ENCODE peak calls at places on chromosome 2, in ten cellular contexts. E is mucosa of descending colon, C is Panc1, B is PC-3, H is HFFc6, K is progenitor cell of endocrine pancreas, G is prostate gland, V is GM12864, R is AG09319, D is choroid plexus epithelial cell. O is an unnamed sample.

GRCh38 chr2:135820003-135820618 is 16.9 kb downstream of the LCT start:
- DNase-seq in E (no peak), C (no peak), B (no peak), H (no peak), K (no peak), G (no peak), V (peak; percentile 51), R (no peak), D (peak; percentile 51), O (no peak)

GRCh38 chr2:109349555-109350430 is 220.8 kb downstream of the SH3RF3 start:
- DNase-seq in E (no peak), C (no peak), B (no peak), H (no peak), K (no peak), G (no peak), V (no peak), R (no peak), D (no peak), O (no peak)

GRCh38 chr2:228446732-228447131 is 265.2 kb upstream of the SPHKAP start:
- DNase-seq in E (no peak), C (no peak), B (no peak), H (no peak), K (no peak), G (no peak), V (no peak), R (no peak), D (peak; percentile 1), O (no peak)

GRCh38 chr2:240133401-240133800 is 2.7 kb downstream of the COPS9 start:
- DNase-seq in E (no peak), C (no peak), B (no peak), H (no peak), K (no peak), G (no peak), V (no peak), R (no peak), D (no peak), O (no peak)

GRCh38 chr2:145344076-145344724 is 824.3 kb upstream of the ZEB2 start:
- DNase-seq in E (no peak), C (no peak), B (no peak), H (peak; percentile 41), K (no peak), G (no peak), V (no peak), R (no peak), D (peak; percentile 46), O (no peak)

GRCh38 chr2:190506666-190507065 is 27.9 kb downstream of the NEMP2 start:
- DNase-seq in E (no peak), C (no peak), B (no peak), H (no peak), K (no peak), G (no peak), V (no peak), R (no peak), D (no peak), O (no peak)

GRCh38 chr2:146004470-146004869 is 1484.6 kb upstream of the ZEB2 start:
- DNase-seq in E (no peak), C (no peak), B (peak; percentile 88), H (peak; percentile 40), K (no peak), G (no peak), V (no peak), R (no peak), D (peak; percentile 72), O (no peak)

GRCh38 chr2:222305510-222306392 is 7.0 kb upstream of the PAX3 start:
- DNase-seq in E (peak; percentile 48), C (no peak), B (no peak), H (no peak), K (peak; percentile 18), G (no peak), V (no peak), R (no peak), D (peak; percentile 18), O (peak; percentile 40)

GRCh38 chr2:9010866-9011265 is 7.4 kb upstream of the MBOAT2 start:
- DNase-seq in E (no peak), C (no peak), B (peak; percentile 32), H (peak; percentile 39), K (no peak), G (no peak), V (no peak), R (peak; percentile 47), D (peak; percentile 88), O (no peak)

GRCh38 chr2:96662360-96662759 is 19.8 kb downstream of the FER1L5 start:
- DNase-seq in E (no peak), C (no peak), B (no peak), H (no peak), K (no peak), G (no peak), V (no peak), R (no peak), D (no peak), O (no peak)

GRCh38 chr2:137249463-137249862 is 484.1 kb downstream of the THSD7B start:
- DNase-seq in E (no peak), C (no peak), B (peak; percentile 26), H (no peak), K (no peak), G (no peak), V (no peak), R (no peak), D (no peak), O (no peak)

GRCh38 chr2:137255990-137256389 is 490.6 kb downstream of the THSD7B start:
- DNase-seq in E (no peak), C (peak; percentile 45), B (peak; percentile 85), H (peak; percentile 77), K (no peak), G (no peak), V (no peak), R (no peak), D (no peak), O (no peak)

GRCh38 chr2:137254081-137254480 is 488.7 kb downstream of the THSD7B start:
- DNase-seq in E (no peak), C (no peak), B (peak; percentile 42), H (no peak), K (no peak), G (no peak), V (no peak), R (no peak), D (no peak), O (no peak)

GRCh38 chr2:137252934-137253333 is 487.6 kb downstream of the THSD7B start:
- DNase-seq in E (no peak), C (no peak), B (peak; percentile 81), H (peak; percentile 79), K (no peak), G (no peak), V (no peak), R (no peak), D (peak; percentile 7), O (no peak)

GRCh38 chr2:137255345-137255744 is 490.0 kb downstream of the THSD7B start:
- DNase-seq in E (no peak), C (no peak), B (peak; percentile 12), H (no peak), K (no peak), G (no peak), V (no peak), R (no peak), D (no peak), O (no peak)
- TF ChIP-seq CTCF in E (no peak), C (no peak), B (no peak), H (no peak), K (no peak), G (no peak), V (no peak), R (no peak), D (no peak), O (no peak)

GRCh38 chr2:381181-381580 is 93.3 kb upstream of the ALKAL2 start:
- DNase-seq in E (no peak), C (no peak), B (peak; percentile 4), H (no peak), K (no peak), G (no peak), V (no peak), R (no peak), D (no peak), O (no peak)

GRCh38 chr2:381919-382833 is 94.3 kb upstream of the ALKAL2 start:
- DNase-seq in E (no peak), C (no peak), B (no peak), H (no peak), K (no peak), G (no peak), V (no peak), R (no peak), D (no peak), O (no peak)

GRCh38 chr2:385061-385460 is 97.2 kb upstream of the ALKAL2 start:
- DNase-seq in E (no peak), C (no peak), B (no peak), H (no peak), K (no peak), G (no peak), V (no peak), R (no peak), D (no peak), O (no peak)

GRCh38 chr2:383888-384287 is 96.0 kb upstream of the ALKAL2 start:
- DNase-seq in E (peak; percentile 76), C (no peak), B (peak; percentile 85), H (no peak), K (no peak), G (no peak), V (no peak), R (no peak), D (no peak), O (no peak)

DNA sequence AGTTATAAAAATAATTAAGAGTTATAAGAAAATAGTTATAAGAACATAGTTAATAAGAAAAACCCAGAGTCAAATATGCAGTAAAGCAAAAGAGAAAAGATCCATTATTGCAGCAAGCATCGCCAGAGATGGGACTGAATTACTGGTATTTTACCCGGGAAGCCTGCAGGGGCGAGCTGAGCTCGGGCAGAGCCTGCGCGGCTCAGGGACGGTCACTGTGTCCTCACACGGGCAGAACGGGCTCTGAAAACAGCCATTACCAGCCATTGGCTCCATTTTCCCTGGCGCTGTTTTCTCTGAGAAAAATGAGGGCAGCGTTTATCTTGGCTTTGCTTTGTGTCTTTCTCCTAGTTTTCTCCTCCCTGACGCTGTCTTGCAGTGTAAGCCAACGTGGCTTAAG is 95.3 kb upstream of the ALKAL2 start:
- DNase-seq in E (no peak), C (no peak), B (no peak), H (no peak), K (no peak), G (peak; percentile 16), V (no peak), R (no peak), D (no peak), O (no peak)
- TF ChIP-seq CTCF in E (no peak), C (no peak), B (no peak), H (no peak), K (peak; percentile 31), G (no peak), V (no peak), R (no peak), D (no peak), O (no peak)

DNA sequence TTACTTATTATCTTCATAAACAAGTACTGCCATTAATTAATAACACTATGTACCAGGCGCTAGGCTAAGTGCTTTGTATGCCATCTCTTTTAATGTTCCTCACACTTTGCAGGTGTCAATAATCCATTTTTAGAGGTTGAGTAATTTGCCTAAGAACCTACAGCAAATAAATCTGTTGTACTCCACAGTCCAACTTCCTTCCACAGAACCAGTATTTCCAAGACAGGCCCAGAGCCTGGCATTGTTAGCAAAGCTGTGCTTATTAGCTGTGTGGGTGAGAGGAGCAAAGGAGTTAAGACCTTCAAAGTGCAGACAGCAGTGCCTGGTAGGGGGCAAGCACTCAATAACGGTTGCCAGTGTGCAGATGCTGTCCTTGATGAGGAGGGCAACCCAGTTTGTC is 14.2 kb upstream of the PTPN4 start:
- DNase-seq in E (no peak), C (no peak), B (no peak), H (no peak), K (no peak), G (no peak), V (no peak), R (no peak), D (no peak), O (no peak)
- TF ChIP-seq CTCF in E (no peak), C (no peak), B (no peak), H (no peak), K (no peak), G (no peak), V (no peak), R (no peak), D (no peak), O (no peak)

GRCh38 chr2:219161097-219161496 is 482 bp upstream of the NHEJ1 start:
- DNase-seq in E (no peak), C (no peak), B (no peak), H (no peak), K (no peak), G (no peak), V (no peak), R (no peak), D (no peak), O (no peak)
- TF ChIP-seq CTCF in E (no peak), C (no peak), B (no peak), H (no peak), K (no peak), G (no peak), V (no peak), R (no peak), D (no peak), O (no peak)

O was measured in D721Med.